ENCODE peak calls at places on chromosome 9, in ten cellular contexts. N, D, F, M, L, H, J, V, E and Z are unnamed samples.

GRCh38 chr9:110429453-110429852 is 91.8 kb upstream of the TXNDC8 start:
- DNase-seq in E (no peak), N (no peak), V (no peak), M (no peak), F (no peak), L (no peak), J (no peak), D (no peak), H (no peak), Z (no peak)

GRCh38 chr9:35406183-35406959 is 83.5 kb upstream of the RUSC2 start:
- DNase-seq in V (no peak), H (peak; percentile 69), E (no peak), L (no peak), F (no peak), D (peak; percentile 7), M (no peak), N (peak; percentile 72), J (peak; percentile 52), Z (no peak)

GRCh38 chr9:111752455-111752854 is 42.3 kb downstream of the SHOC1 start:
- DNase-seq in M (no peak), N (no peak), D (peak; percentile 15), V (no peak), E (no peak), L (no peak), H (peak; percentile 46), F (no peak), J (no peak), Z (no peak)

GRCh38 chr9:87957839-87958238 is 16.5 kb downstream of the CDK20 start:
- DNase-seq in M (no peak), E (no peak), L (no peak), J (no peak), V (no peak), D (no peak), F (no peak), N (no peak), H (no peak), Z (no peak)

GRCh38 chr9:109278848-109279247 is 42.0 kb downstream of the EPB41L4B start:
- DNase-seq in H (no peak), F (no peak), J (no peak), D (no peak), M (no peak), L (no peak), V (no peak), N (peak; percentile 78), E (no peak), Z (no peak)

GRCh38 chr9:77649109-77649812 is 1.1 kb upstream of the GNA14 start:
- DNase-seq in F (no peak), M (peak; percentile 17), N (no peak), D (peak; percentile 70), H (peak; percentile 14), L (no peak), E (no peak), J (no peak), V (no peak), Z (no peak)

GRCh38 chr9:88460583-88461332 is 72.5 kb downstream of the SPIN1 start:
- DNase-seq in V (no peak), N (no peak), E (no peak), F (no peak), H (peak; percentile 86), J (no peak), M (no peak), L (no peak), D (no peak), Z (no peak)

GRCh38 chr9:12502520-12502919 is 190.7 kb upstream of the TYRP1 start:
- DNase-seq in L (no peak), N (no peak), D (no peak), H (no peak), F (no peak), J (no peak), M (no peak), V (no peak), E (no peak), Z (no peak)

GRCh38 chr9:136926749-136927148 is 17.8 kb downstream of the FBXW5 start:
- DNase-seq in L (no peak), E (no peak), V (no peak), F (no peak), N (no peak), H (no peak), D (no peak), M (no peak), J (no peak), Z (no peak)

GRCh38 chr9:21995652-21996275 is 1.2 kb downstream of the CDKN2B-AS1 start:
- DNase-seq in V (no peak), F (no peak), N (peak; percentile 38), H (peak; percentile 54), L (peak; percentile 93), J (peak; percentile 51), M (no peak), E (no peak), D (peak; percentile 71), Z (peak; percentile 78)

GRCh38 chr9:99947395-99947794 is 40.9 kb downstream of the STX17 start:
- DNase-seq in M (no peak), E (no peak), H (peak; percentile 2), V (no peak), D (no peak), L (no peak), J (no peak), F (no peak), N (no peak), Z (no peak)
- TF ChIP-seq CTCF in M (no peak), E (no peak), H (peak; percentile 25), V (no peak), D (peak; percentile 28), L (no peak), J (no peak), F (no peak), N (no peak), Z (no peak)

GRCh38 chr9:89983411-89983810 is 378.6 kb downstream of the GADD45G start:
- DNase-seq in E (no peak), D (no peak), L (no peak), F (no peak), J (no peak), H (peak; percentile 70), N (no peak), V (no peak), M (no peak), Z (no peak)
- H3K4me3 ChIP-seq in E (no peak overlapping the region), D (no peak overlapping the region), L (no peak overlapping the region), F (no peak overlapping the region), J (no peak overlapping the region), H (no peak overlapping the region), N (no peak overlapping the region), V (no peak overlapping the region), M (no peak overlapping the region), Z (no peak overlapping the region)

GRCh38 chr9:73911814-73912213 is 585.3 kb upstream of the RORB start:
- DNase-seq in N (no peak), L (no peak), M (no peak), E (no peak), J (no peak), D (no peak), V (no peak), F (no peak), H (no peak), Z (no peak)

GRCh38 chr9:73919712-73920111 is 577.4 kb upstream of the RORB start:
- DNase-seq in H (no peak), L (no peak), E (no peak), M (no peak), N (no peak), F (no peak), D (no peak), J (no peak), V (no peak), Z (no peak)

DNA sequence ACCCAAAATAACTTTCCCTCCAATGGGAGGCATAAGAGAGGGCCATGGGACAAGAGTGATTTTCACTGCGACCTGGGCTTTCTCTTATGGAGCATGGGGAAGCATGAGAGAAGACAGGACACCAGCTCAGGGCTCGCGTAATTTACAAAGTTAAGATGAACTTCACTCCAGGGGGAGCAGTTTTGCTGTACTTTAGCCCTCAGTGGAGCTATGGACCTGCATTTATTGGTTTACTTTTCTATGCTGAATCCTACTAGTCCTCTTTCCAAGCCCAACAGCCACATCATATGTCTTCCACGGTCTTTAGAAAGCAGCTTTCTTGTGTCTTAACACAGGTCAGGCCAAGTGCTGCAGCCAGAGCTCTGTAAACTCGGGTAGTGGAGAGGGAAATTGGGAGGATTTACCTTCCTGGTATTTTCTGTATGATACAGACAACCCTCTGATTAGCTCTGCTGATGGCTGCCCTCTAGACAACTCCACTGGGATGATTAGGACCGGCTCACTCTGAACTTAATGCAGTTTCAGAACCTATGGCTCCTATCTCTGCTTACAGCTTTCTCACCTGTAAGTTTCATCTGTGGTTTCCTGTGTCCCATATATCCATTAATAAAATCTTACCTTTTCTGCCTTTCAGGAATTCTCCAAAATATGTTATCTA is 581.0 kb upstream of the RORB start:
- DNase-seq in M (no peak), F (no peak), N (no peak), H (peak; percentile 46), E (no peak), J (no peak), V (no peak), L (no peak), D (peak; percentile 15), Z (no peak)
- TF ChIP-seq CTCF in M (no peak), F (peak; percentile 32), N (no peak), H (peak; percentile 48), E (no peak), J (no peak), V (no peak), L (no peak), D (no peak), Z (no peak)

GRCh38 chr9:131405429-131405828 is 11.5 kb downstream of the PRRC2B start:
- DNase-seq in F (no peak), H (no peak), J (no peak), E (no peak), N (no peak), M (no peak), D (peak; percentile 88), L (no peak), V (no peak), Z (no peak)

GRCh38 chr9:131404581-131404980 is 10.7 kb downstream of the PRRC2B start:
- DNase-seq in F (no peak), D (peak; percentile 83), E (no peak), H (no peak), M (no peak), L (no peak), N (no peak), J (no peak), V (no peak), Z (no peak)

GRCh38 chr9:131404987-131405386 is 11.1 kb downstream of the PRRC2B start:
- DNase-seq in D (no peak), N (no peak), M (no peak), V (no peak), H (no peak), E (no peak), F (no peak), L (no peak), J (no peak), Z (no peak)

GRCh38 chr9:131406567-131407436 is 12.9 kb downstream of the PRRC2B start:
- DNase-seq in L (no peak), H (no peak), J (no peak), D (no peak), V (no peak), E (no peak), N (no peak), F (no peak), M (no peak), Z (no peak)

DNA sequence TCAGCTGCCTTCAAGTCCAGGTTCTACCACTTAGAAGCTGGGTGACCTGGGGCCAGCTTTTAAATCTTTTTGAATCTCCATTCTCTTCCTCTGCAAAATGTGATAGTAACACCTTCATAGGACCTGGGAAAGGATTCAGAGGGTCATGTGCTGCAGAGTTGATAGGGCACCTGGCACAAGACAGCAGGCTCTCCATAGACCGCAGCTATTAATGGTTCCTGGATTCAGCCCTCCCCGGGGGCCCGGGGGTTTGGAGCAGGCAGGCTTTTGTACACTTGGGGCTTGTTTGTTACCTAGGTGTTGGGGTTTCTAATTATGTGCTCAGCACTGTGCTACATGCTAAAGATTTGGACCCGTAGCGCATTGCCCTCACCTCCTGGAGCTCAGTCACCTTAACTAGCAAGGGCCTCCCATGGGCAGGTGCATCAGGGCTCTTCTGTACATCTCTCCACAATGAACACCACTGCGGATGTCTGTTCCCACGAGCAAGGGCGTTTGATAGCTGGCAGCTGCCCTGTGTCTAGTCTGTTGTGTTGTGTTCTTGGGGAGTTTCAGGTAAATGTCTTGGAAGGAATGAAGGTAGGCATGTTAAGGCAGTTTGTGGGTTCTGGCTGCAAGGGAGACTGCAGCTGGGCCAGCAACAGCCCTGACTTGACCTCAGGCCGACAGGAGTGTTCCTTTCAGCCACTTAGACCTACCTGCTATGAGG is 12.1 kb downstream of the PRRC2B start:
- DNase-seq in L (no peak), M (no peak), J (peak; percentile 60), H (no peak), N (no peak), F (no peak), D (no peak), E (no peak), V (no peak), Z (no peak)
- H3K4me3 ChIP-seq in L (no peak overlapping the region), M (no peak overlapping the region), J (peak overlapping the region; percentile 47), H (no peak overlapping the region), N (peak overlapping the region; percentile 10), F (no peak overlapping the region), D (no peak overlapping the region), E (peak overlapping the region; percentile 8), V (no peak overlapping the region), Z (peak overlapping the region; percentile 56)